ENCODE peak calls at places on chromosomes 7 and 10, in five cellular contexts. B is HepG2, I is SK-N-SH, V is K562, N is GM12878. H is an unnamed sample.

GRCh38 chr7:75649462-75649861 is 89.3 kb downstream of the HIP1 start:
- DNase-seq in I (no peak), B (no peak), N (no peak), V (no peak), H (no peak)

GRCh38 chr7:136071106-136071505 is 93.9 kb upstream of the MTPN start:
- DNase-seq in B (no peak), N (no peak), I (no peak), V (no peak), H (no peak)

GRCh38 chr10:29730969-29731368 is 96.2 kb upstream of the SVIL start:
- DNase-seq in V (no peak), I (no peak), B (no peak), N (no peak), H (no peak)

GRCh38 chr7:32957326-32958045 is at the start of gene FKBP9:
- DNase-seq in B (peak; percentile 76), N (no peak), V (peak; percentile 86), I (peak; percentile 99), H (peak; percentile 81)

GRCh38 chr7:79034733-79035132 is 418.7 kb downstream of the MAGI2 start:
- DNase-seq in I (no peak), N (no peak), V (no peak), B (no peak), H (no peak)

GRCh38 chr10:115092555-115093285 is 445 bp upstream of the ATRNL1 start:
- DNase-seq in V (no peak), I (peak; percentile 92), B (no peak), N (no peak), H (peak; percentile 69)

GRCh38 chr10:30413996-30414576 is 19.9 kb upstream of the MAP3K8 start:
- DNase-seq in I (peak; percentile 64), B (peak; percentile 70), V (peak; percentile 73), N (no peak), H (peak; percentile 58)

GRCh38 chr10:21173433-21173963 is 276.4 kb upstream of the NEBL start:
- DNase-seq in N (no peak), B (no peak), I (peak; percentile 85), V (no peak), H (peak; percentile 14)

GRCh38 chr7:157479326-157479725 is 142.5 kb downstream of the DNAJB6 start:
- DNase-seq in I (no peak), V (no peak), B (no peak), N (no peak), H (no peak)

GRCh38 chr10:114603943-114604342 is 54.1 kb downstream of the ABLIM1 start:
- DNase-seq in V (peak; percentile 37), B (no peak), I (no peak), N (no peak), H (no peak)

GRCh38 chr10:61836888-61837747 is 64.4 kb upstream of the ARID5B start:
- DNase-seq in V (no peak), N (no peak), I (no peak), B (peak; percentile 90), H (no peak)

GRCh38 chr10:84097787-84098353 is 41.4 kb upstream of the GHITM start:
- DNase-seq in B (no peak), I (peak; percentile 18), V (peak; percentile 23), N (no peak), H (no peak)

GRCh38 chr7:17234398-17235021 is 63.9 kb upstream of the AHR start:
- DNase-seq in N (peak; percentile 74), V (peak; percentile 62), I (no peak), B (peak; percentile 32), H (no peak)

GRCh38 chr10:112209534-112210200 is 26.1 kb upstream of the GPAM start:
- DNase-seq in I (peak; percentile 68), N (no peak), B (no peak), V (no peak), H (no peak)

GRCh38 chr7:43273939-43274719 is 161.7 kb downstream of the HECW1 start:
- DNase-seq in B (no peak), V (no peak), N (no peak), I (no peak), H (no peak)

GRCh38 chr10:132428486-132428885 is 31.5 kb downstream of the PWWP2B start:
- DNase-seq in I (no peak), V (no peak), B (no peak), N (no peak), H (no peak)

GRCh38 chr7:2313450-2314208 is 612 bp downstream of the SNX8 start:
- DNase-seq in V (no peak), N (no peak), B (no peak), I (no peak), H (peak; percentile 33)

GRCh38 chr7:44211126-44211675 is 10.4 kb downstream of the YKT6 start:
- DNase-seq in I (no peak), B (no peak), V (no peak), N (no peak), H (no peak)

GRCh38 chr10:125343118-125343752 is 182.9 kb upstream of the CTBP2 start:
- DNase-seq in N (no peak), B (peak; percentile 7), I (peak; percentile 48), V (peak; percentile 18), H (peak; percentile 50)

GRCh38 chr7:128741491-128741890 is 2.3 kb downstream of the CALU start:
- DNase-seq in I (no peak), V (no peak), B (no peak), N (no peak), H (no peak)

GRCh38 chr10:79163663-79163970 is 94.9 kb downstream of the ZMIZ1 start:
- DNase-seq in I (no peak), N (no peak), V (no peak), B (no peak), H (no peak)

GRCh38 chr10:22620140-22620857 is 94.1 kb downstream of the PIP4K2A start:
- DNase-seq in N (no peak), I (peak; percentile 44), V (peak; percentile 43), B (no peak), H (no peak)

GRCh38 chr10:119375574-119376265 is 166.8 kb downstream of the RGS10 start:
- DNase-seq in N (no peak), V (no peak), I (no peak), B (no peak), H (no peak)
- TF ChIP-seq FOXM1 in N (no peak), V (no peak), I (no peak), B (no peak), H (no peak)

GRCh38 chr10:94003496-94003895 is 9.8 kb downstream of the PLCE1 start:
- DNase-seq in I (no peak), V (no peak), B (no peak), N (no peak), H (no peak)
- TF ChIP-seq FOXM1 in I (no peak), V (no peak), B (no peak), N (no peak), H (no peak)

GRCh38 chr10:117878626-117879025 is 168.1 kb downstream of the RAB11FIP2 start:
- DNase-seq in V (no peak), I (no peak), N (no peak), B (no peak), H (no peak)

GRCh38 chr10:117886766-117887165 is 160.0 kb downstream of the RAB11FIP2 start:
- DNase-seq in B (no peak), V (no peak), I (no peak), N (no peak), H (no peak)

GRCh38 chr10:117885206-117885605 is 161.5 kb downstream of the RAB11FIP2 start:
- DNase-seq in N (no peak), B (no peak), V (no peak), I (no peak), H (no peak)

GRCh38 chr10:117884592-117884991 is 162.1 kb downstream of the RAB11FIP2 start:
- DNase-seq in I (no peak), B (no peak), V (no peak), N (no peak), H (no peak)

DNA sequence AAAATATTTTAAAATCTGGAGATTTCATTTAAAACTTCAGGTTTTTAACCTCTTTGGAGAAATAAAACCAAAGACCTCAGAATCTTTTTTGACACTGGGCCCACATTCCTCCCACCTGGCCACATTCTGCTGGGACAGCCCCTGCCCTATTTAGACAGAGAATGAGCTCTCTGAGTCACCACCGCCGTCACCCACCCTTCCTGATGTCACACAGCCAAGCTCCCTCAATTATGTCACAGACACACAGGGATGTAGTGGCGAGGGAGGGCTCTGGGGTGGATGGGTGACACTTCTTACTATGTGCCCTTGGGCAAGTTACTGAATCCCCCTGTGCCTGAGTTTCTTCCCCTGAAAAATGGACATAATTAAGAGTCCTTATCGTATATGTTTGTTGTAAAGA is 162.7 kb downstream of the RAB11FIP2 start:
- DNase-seq in B (no peak), I (no peak), V (no peak), N (no peak), H (no peak)
- TF ChIP-seq FOXM1 in B (no peak), I (no peak), V (no peak), N (no peak), H (no peak)

DNA sequence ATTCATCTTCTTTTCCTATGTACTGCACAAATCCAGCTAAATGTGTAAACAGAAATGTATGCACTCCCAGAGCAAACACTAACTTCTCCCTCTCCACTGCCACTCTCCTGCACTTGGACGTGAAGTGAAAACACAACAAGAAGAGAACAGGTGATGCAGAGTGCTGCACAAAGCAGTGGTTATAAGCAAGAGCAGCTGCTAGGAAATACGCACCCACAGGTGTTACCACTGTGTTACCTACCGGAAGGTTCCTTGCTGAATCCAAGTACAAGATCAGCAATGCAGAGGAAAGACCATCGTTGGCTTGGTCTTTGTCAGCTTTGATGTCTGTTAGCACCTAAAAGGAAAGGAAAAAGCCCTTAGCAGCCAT is 54.6 kb upstream of the NCAPG2 start:
- DNase-seq in B (no peak), I (no peak), V (no peak), N (no peak), H (no peak)
- TF ChIP-seq FOXM1 in B (no peak), I (no peak), V (no peak), N (no peak), H (no peak)

GRCh38 chr7:132145063-132145462 is 431.2 kb downstream of the PLXNA4 start:
- DNase-seq in B (no peak), I (no peak), V (no peak), N (no peak), H (no peak)
- TF ChIP-seq FOXM1 in B (no peak), I (no peak), V (no peak), N (no peak), H (no peak)

GRCh38 chr7:132239422-132239994 is 336.8 kb downstream of the PLXNA4 start:
- DNase-seq in N (no peak), V (no peak), B (no peak), I (no peak), H (no peak)

GRCh38 chr7:132243463-132243862 is 332.8 kb downstream of the PLXNA4 start:
- DNase-seq in N (no peak), I (no peak), B (no peak), V (no peak), H (no peak)

GRCh38 chr7:132242192-132242812 is 334.0 kb downstream of the PLXNA4 start:
- DNase-seq in V (no peak), N (no peak), B (no peak), I (no peak), H (peak; percentile 58)

GRCh38 chr7:132240821-132241422 is 335.3 kb downstream of the PLXNA4 start:
- DNase-seq in I (no peak), B (no peak), V (no peak), N (no peak), H (no peak)

GRCh38 chr7:132240262-132240661 is 336.0 kb downstream of the PLXNA4 start:
- DNase-seq in N (no peak), V (no peak), B (no peak), I (no peak), H (no peak)
- TF ChIP-seq FOXM1 in N (no peak), V (no peak), B (no peak), I (no peak), H (no peak)

H was measured in HEK293T.